ENCODE peak calls at places on chromosomes 12 and 14, in nine cellular contexts. One of them, this sample, is unnamed.

GRCh38 chr12:119748512-119748911 is 80.6 kb downstream of the PRKAB1 start:
- DNase-seq in upper lobe of right lung: no peak
- DNase-seq in colonic mucosa: no peak
- DNase-seq in ascending aorta: no peak
- DNase-seq in neural crest cell: no peak
- DNase-seq in brain microvascular endothelial cell: no peak
- DNase-seq in cardiac muscle cell: no peak
- DNase-seq in mesothelial cell of epicardium: no peak
- DNase-seq in cardiac fibroblast: peak; percentile 17
- DNase-seq in this sample: no peak

GRCh38 chr12:108804361-108804949 is 52.9 kb downstream of the SSH1 start:
- DNase-seq in neural crest cell: no peak
- DNase-seq in cardiac fibroblast: peak; percentile 90
- DNase-seq in cardiac muscle cell: peak; percentile 96
- DNase-seq in ascending aorta: peak; percentile 77
- DNase-seq in upper lobe of right lung: no peak
- DNase-seq in mesothelial cell of epicardium: no peak
- DNase-seq in brain microvascular endothelial cell: peak; percentile 77
- DNase-seq in colonic mucosa: peak; percentile 39
- DNase-seq in this sample: no peak

GRCh38 chr12:109800536-109800935 is 32.7 kb downstream of the TRPV4 start:
- DNase-seq in neural crest cell: no peak
- DNase-seq in brain microvascular endothelial cell: no peak
- DNase-seq in upper lobe of right lung: no peak
- DNase-seq in ascending aorta: no peak
- DNase-seq in cardiac muscle cell: no peak
- DNase-seq in colonic mucosa: no peak
- DNase-seq in cardiac fibroblast: no peak
- DNase-seq in mesothelial cell of epicardium: no peak
- DNase-seq in this sample: no peak

GRCh38 chr12:53069621-53070410 is 9.4 kb downstream of the SPRYD3 start:
- DNase-seq in colonic mucosa: peak; percentile 24
- DNase-seq in mesothelial cell of epicardium: no peak
- DNase-seq in upper lobe of right lung: peak; percentile 52
- DNase-seq in cardiac muscle cell: no peak
- DNase-seq in ascending aorta: peak; percentile 69
- DNase-seq in brain microvascular endothelial cell: no peak
- DNase-seq in cardiac fibroblast: no peak
- DNase-seq in neural crest cell: no peak
- DNase-seq in this sample: no peak

GRCh38 chr14:64979336-64980074 is 7.2 kb upstream of the FNTB start:
- DNase-seq in cardiac muscle cell: no peak
- DNase-seq in brain microvascular endothelial cell: no peak
- DNase-seq in ascending aorta: no peak
- DNase-seq in mesothelial cell of epicardium: no peak
- DNase-seq in upper lobe of right lung: no peak
- DNase-seq in colonic mucosa: no peak
- DNase-seq in neural crest cell: no peak
- DNase-seq in cardiac fibroblast: peak; percentile 23
- DNase-seq in this sample: no peak

GRCh38 chr14:90239139-90239538 is 17.2 kb upstream of the PSMC1 start:
- DNase-seq in mesothelial cell of epicardium: no peak
- DNase-seq in cardiac fibroblast: peak; percentile 28
- DNase-seq in colonic mucosa: no peak
- DNase-seq in ascending aorta: no peak
- DNase-seq in upper lobe of right lung: no peak
- DNase-seq in neural crest cell: no peak
- DNase-seq in brain microvascular endothelial cell: peak; percentile 23
- DNase-seq in cardiac muscle cell: peak; percentile 13
- DNase-seq in this sample: no peak

GRCh38 chr12:7966558-7966957 is 30.6 kb upstream of the SLC2A3 start:
- DNase-seq in ascending aorta: no peak
- DNase-seq in cardiac fibroblast: peak; percentile 56
- DNase-seq in colonic mucosa: no peak
- DNase-seq in neural crest cell: no peak
- DNase-seq in upper lobe of right lung: peak; percentile 82
- DNase-seq in brain microvascular endothelial cell: peak; percentile 20
- DNase-seq in mesothelial cell of epicardium: no peak
- DNase-seq in cardiac muscle cell: peak; percentile 55
- DNase-seq in this sample: no peak

GRCh38 chr12:82673698-82674097 is 13.0 kb upstream of the TMTC2 start:
- DNase-seq in cardiac fibroblast: no peak
- DNase-seq in neural crest cell: no peak
- DNase-seq in upper lobe of right lung: no peak
- DNase-seq in mesothelial cell of epicardium: no peak
- DNase-seq in colonic mucosa: no peak
- DNase-seq in cardiac muscle cell: no peak
- DNase-seq in ascending aorta: no peak
- DNase-seq in brain microvascular endothelial cell: no peak
- DNase-seq in this sample: no peak

GRCh38 chr12:71686658-71687025 is 760 bp downstream of the TMEM19 start:
- DNase-seq in cardiac muscle cell: no peak
- DNase-seq in brain microvascular endothelial cell: no peak
- DNase-seq in upper lobe of right lung: no peak
- DNase-seq in colonic mucosa: no peak
- DNase-seq in ascending aorta: no peak
- DNase-seq in cardiac fibroblast: peak; percentile 51
- DNase-seq in neural crest cell: no peak
- DNase-seq in mesothelial cell of epicardium: no peak
- DNase-seq in this sample: no peak

GRCh38 chr14:49249022-49249421 is 337.2 kb downstream of the RPS29 start:
- DNase-seq in cardiac muscle cell: peak; percentile 10
- DNase-seq in colonic mucosa: no peak
- DNase-seq in cardiac fibroblast: peak; percentile 26
- DNase-seq in brain microvascular endothelial cell: no peak
- DNase-seq in upper lobe of right lung: no peak
- DNase-seq in mesothelial cell of epicardium: no peak
- DNase-seq in neural crest cell: no peak
- DNase-seq in ascending aorta: no peak
- DNase-seq in this sample: no peak

GRCh38 chr14:49769171-49769570 is 1.2 kb downstream of the KLHDC2 start:
- DNase-seq in neural crest cell: no peak
- DNase-seq in colonic mucosa: peak; percentile 69
- DNase-seq in upper lobe of right lung: no peak
- DNase-seq in mesothelial cell of epicardium: no peak
- DNase-seq in brain microvascular endothelial cell: peak; percentile 56
- DNase-seq in cardiac muscle cell: peak; percentile 61
- DNase-seq in ascending aorta: no peak
- DNase-seq in cardiac fibroblast: peak; percentile 70
- DNase-seq in this sample: no peak

GRCh38 chr14:31286456-31287293 is 79.1 kb upstream of the HECTD1 start:
- DNase-seq in ascending aorta: no peak
- DNase-seq in neural crest cell: no peak
- DNase-seq in mesothelial cell of epicardium: no peak
- DNase-seq in cardiac muscle cell: no peak
- DNase-seq in cardiac fibroblast: no peak
- DNase-seq in brain microvascular endothelial cell: no peak
- DNase-seq in upper lobe of right lung: no peak
- DNase-seq in colonic mucosa: no peak
- DNase-seq in this sample: no peak

GRCh38 chr12:107651867-107652449 is 33.6 kb upstream of the PWP1 start:
- DNase-seq in upper lobe of right lung: no peak
- DNase-seq in mesothelial cell of epicardium: no peak
- DNase-seq in colonic mucosa: no peak
- DNase-seq in cardiac fibroblast: no peak
- DNase-seq in brain microvascular endothelial cell: no peak
- DNase-seq in ascending aorta: no peak
- DNase-seq in neural crest cell: no peak
- DNase-seq in cardiac muscle cell: no peak
- DNase-seq in this sample: no peak

GRCh38 chr14:73237219-73237785 is at the start of gene PAPLN:
- DNase-seq in neural crest cell: no peak
- DNase-seq in mesothelial cell of epicardium: no peak
- DNase-seq in ascending aorta: no peak
- DNase-seq in cardiac muscle cell: peak; percentile 53
- DNase-seq in colonic mucosa: peak; percentile 65
- DNase-seq in cardiac fibroblast: peak; percentile 24
- DNase-seq in brain microvascular endothelial cell: no peak
- DNase-seq in upper lobe of right lung: no peak
- DNase-seq in this sample: no peak

GRCh38 chr14:99462211-99462610 is 18.4 kb downstream of the SETD3 start:
- DNase-seq in mesothelial cell of epicardium: no peak
- DNase-seq in cardiac muscle cell: no peak
- DNase-seq in neural crest cell: no peak
- DNase-seq in cardiac fibroblast: no peak
- DNase-seq in brain microvascular endothelial cell: no peak
- DNase-seq in upper lobe of right lung: no peak
- DNase-seq in ascending aorta: no peak
- DNase-seq in colonic mucosa: no peak
- DNase-seq in this sample: no peak
- TF ChIP-seq CTCF in mesothelial cell of epicardium: no peak
- TF ChIP-seq CTCF in cardiac muscle cell: no peak
- TF ChIP-seq CTCF in neural crest cell: no peak
- TF ChIP-seq CTCF in cardiac fibroblast: no peak
- TF ChIP-seq CTCF in brain microvascular endothelial cell: no peak
- TF ChIP-seq CTCF in upper lobe of right lung: no peak
- TF ChIP-seq CTCF in ascending aorta: no peak
- TF ChIP-seq CTCF in colonic mucosa: no peak
- TF ChIP-seq CTCF in this sample: no peak

DNA sequence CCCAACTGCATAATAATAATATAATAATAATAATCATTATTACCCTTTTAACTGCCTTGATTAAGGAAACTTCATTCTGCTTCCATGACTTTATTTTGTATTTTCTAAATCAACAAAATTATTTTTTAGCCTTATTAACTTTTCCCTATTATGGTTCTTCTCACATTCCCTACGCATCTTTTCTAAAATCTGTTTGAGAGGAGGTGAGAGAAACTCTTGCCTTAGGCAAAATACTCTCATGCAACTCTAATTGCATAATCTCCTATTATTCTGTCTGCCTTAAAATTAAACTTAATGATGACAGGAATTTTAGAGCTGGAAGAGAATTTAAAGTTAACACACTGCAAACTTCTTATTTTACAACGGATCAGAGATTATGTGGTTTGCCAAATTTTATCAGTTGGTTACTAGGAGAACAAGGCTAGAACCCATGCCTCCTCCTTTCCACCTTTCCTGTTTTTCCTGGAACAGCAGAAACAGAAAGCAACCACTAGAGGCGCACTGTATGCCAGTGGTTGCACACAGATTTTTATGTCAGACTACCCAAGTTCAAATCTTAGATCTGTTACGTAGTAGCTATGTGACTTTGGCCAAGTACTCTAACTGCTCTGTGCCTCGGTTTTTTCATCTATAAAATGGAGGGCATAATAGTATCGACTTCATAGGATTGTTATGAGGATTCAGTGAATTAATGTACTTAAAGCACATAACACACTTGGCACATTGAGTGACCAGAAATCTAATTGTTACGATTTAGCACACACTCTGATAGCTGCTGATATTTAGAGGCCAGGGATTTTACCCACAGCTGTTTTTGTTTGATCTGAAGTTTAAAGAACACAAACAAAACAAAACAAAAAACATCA is 4.4 kb upstream of the BRMS1L start:
- DNase-seq in brain microvascular endothelial cell: peak; percentile 34
- DNase-seq in upper lobe of right lung: no peak
- DNase-seq in cardiac fibroblast: peak; percentile 63
- DNase-seq in colonic mucosa: no peak
- DNase-seq in neural crest cell: no peak
- DNase-seq in cardiac muscle cell: peak; percentile 62
- DNase-seq in mesothelial cell of epicardium: no peak
- DNase-seq in ascending aorta: no peak
- DNase-seq in this sample: no peak
- TF ChIP-seq CTCF in brain microvascular endothelial cell: peak; percentile 91
- TF ChIP-seq CTCF in upper lobe of right lung: peak; percentile 85
- TF ChIP-seq CTCF in cardiac fibroblast: peak; percentile 87
- TF ChIP-seq CTCF in colonic mucosa: peak; percentile 78
- TF ChIP-seq CTCF in neural crest cell: peak; percentile 31
- TF ChIP-seq CTCF in cardiac muscle cell: peak; percentile 87
- TF ChIP-seq CTCF in mesothelial cell of epicardium: no peak
- TF ChIP-seq CTCF in ascending aorta: peak; percentile 63
- TF ChIP-seq CTCF in this sample: peak; percentile 73

DNA sequence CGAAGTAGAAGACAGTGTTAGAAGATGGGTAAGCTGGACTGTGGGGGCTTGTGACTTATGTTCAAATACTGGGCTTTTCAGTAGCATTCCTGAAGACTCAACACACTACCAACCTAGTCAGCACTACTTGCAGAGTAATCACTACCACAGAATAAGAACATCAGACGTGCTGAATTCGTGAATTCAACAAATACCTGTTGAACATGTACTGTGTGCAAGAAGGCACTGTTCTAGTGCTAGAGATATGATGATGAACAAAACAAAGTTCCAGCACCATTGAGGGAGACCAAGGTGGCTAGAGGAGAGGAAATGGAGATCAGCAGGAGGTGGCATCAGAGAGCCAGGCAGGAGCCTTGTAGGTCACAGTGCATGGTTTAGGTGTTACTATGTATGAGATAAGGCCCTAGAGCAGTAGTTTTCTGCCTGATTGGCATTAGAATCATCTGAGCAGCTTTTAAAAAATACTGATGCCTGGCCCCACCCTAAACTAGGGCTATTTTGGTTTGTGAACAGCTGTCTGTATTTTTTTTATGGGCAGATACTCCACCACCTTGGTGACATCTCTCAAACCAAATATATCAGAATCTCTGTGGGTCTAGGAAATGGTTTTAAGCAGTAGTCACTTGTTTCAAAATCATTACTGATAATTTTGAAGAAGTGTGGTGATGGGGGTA is 26.8 kb downstream of the FERMT2 start:
- DNase-seq in cardiac muscle cell: no peak
- DNase-seq in upper lobe of right lung: no peak
- DNase-seq in ascending aorta: no peak
- DNase-seq in neural crest cell: no peak
- DNase-seq in mesothelial cell of epicardium: no peak
- DNase-seq in brain microvascular endothelial cell: no peak
- DNase-seq in colonic mucosa: no peak
- DNase-seq in cardiac fibroblast: no peak
- DNase-seq in this sample: no peak
- TF ChIP-seq CTCF in cardiac muscle cell: no peak
- TF ChIP-seq CTCF in upper lobe of right lung: no peak
- TF ChIP-seq CTCF in ascending aorta: peak; percentile 4
- TF ChIP-seq CTCF in neural crest cell: no peak
- TF ChIP-seq CTCF in mesothelial cell of epicardium: no peak
- TF ChIP-seq CTCF in brain microvascular endothelial cell: no peak
- TF ChIP-seq CTCF in colonic mucosa: no peak
- TF ChIP-seq CTCF in cardiac fibroblast: no peak
- TF ChIP-seq CTCF in this sample: peak; percentile 49

GRCh38 chr14:93081875-93082570 is 33.7 kb downstream of the ITPK1 start:
- DNase-seq in brain microvascular endothelial cell: no peak
- DNase-seq in cardiac fibroblast: no peak
- DNase-seq in cardiac muscle cell: no peak
- DNase-seq in ascending aorta: no peak
- DNase-seq in neural crest cell: no peak
- DNase-seq in mesothelial cell of epicardium: no peak
- DNase-seq in upper lobe of right lung: no peak
- DNase-seq in colonic mucosa: no peak
- DNase-seq in this sample: no peak
- TF ChIP-seq CTCF in brain microvascular endothelial cell: no peak
- TF ChIP-seq CTCF in cardiac fibroblast: no peak
- TF ChIP-seq CTCF in cardiac muscle cell: no peak
- TF ChIP-seq CTCF in ascending aorta: no peak
- TF ChIP-seq CTCF in neural crest cell: no peak
- TF ChIP-seq CTCF in mesothelial cell of epicardium: no peak
- TF ChIP-seq CTCF in upper lobe of right lung: no peak
- TF ChIP-seq CTCF in colonic mucosa: no peak
- TF ChIP-seq CTCF in this sample: no peak